ENCODE peak calls at places on chromosomes 3 and 15, in seven cellular contexts. E is tibial nerve, S is fibroblast of villous mesenchyme, B is HFF-Myc, V is testis, L is BJ, C is WERI-Rb-1. W is an unnamed sample.

GRCh38 chr3:52052831-52053306 is 3.5 kb downstream of the DUSP7 start:
- DNase-seq in S (peak), V (peak), L (peak), C (peak), B (no peak), E (peak), W (peak)

GRCh38 chr15:41836072-41836471 is 2.6 kb upstream of the PLA2G4B start:
- DNase-seq in S (no peak), C (no peak), B (no peak), E (no peak), V (no peak), L (no peak), W (no peak)

GRCh38 chr3:18424862-18425640 is at the start of gene SATB1:
- DNase-seq in C (peak), E (peak), S (peak), L (no peak), V (peak), B (peak), W (peak)

GRCh38 chr3:71629289-71630252 is 46.0 kb upstream of the FOXP1 start:
- DNase-seq in C (no peak), E (no peak), V (peak), B (peak), L (peak), S (peak), W (no peak)

GRCh38 chr3:194212021-194212868 is 76.3 kb downstream of the HES1 start:
- DNase-seq in L (no peak), S (no peak), E (no peak), B (no peak), V (no peak), C (no peak), W (no peak)

GRCh38 chr15:43316007-43316968 is 14.1 kb downstream of the LCMT2 start:
- DNase-seq in E (no peak), V (peak), C (no peak), B (no peak), L (no peak), S (peak), W (no peak)

GRCh38 chr15:83057660-83058376 is 9.2 kb downstream of the BTBD1 start:
- DNase-seq in C (no peak), S (peak), E (no peak), L (no peak), V (peak), B (no peak), W (no peak)

GRCh38 chr3:195133462-195133861 is 137.5 kb downstream of the XXYLT1 start:
- DNase-seq in B (no peak), E (no peak), S (peak), L (no peak), C (no peak), V (no peak), W (no peak)

GRCh38 chr3:151085889-151086483 is 522 bp downstream of the MED12L start:
- DNase-seq in E (no peak), C (peak), B (no peak), L (no peak), V (peak), S (no peak), W (no peak)

GRCh38 chr3:161577662-161578061 is 81.1 kb downstream of the OTOL1 start:
- DNase-seq in E (no peak), C (no peak), S (no peak), L (no peak), B (no peak), V (no peak), W (no peak)

GRCh38 chr15:47961401-47962090 is 159.2 kb upstream of the SLC24A5 start:
- DNase-seq in S (no peak), L (no peak), V (no peak), C (no peak), B (no peak), E (no peak), W (peak)

GRCh38 chr3:17039579-17039978 is 154.8 kb downstream of the PLCL2 start:
- DNase-seq in S (peak), C (no peak), L (peak), B (peak), V (no peak), E (no peak), W (no peak)

GRCh38 chr3:183033746-183034145 is 53.4 kb upstream of the DCUN1D1 start:
- DNase-seq in V (no peak), L (peak), S (peak), B (no peak), E (no peak), C (no peak), W (no peak)

GRCh38 chr3:56800373-56801150 is 1.2 kb downstream of the ARHGEF3 start:
- DNase-seq in V (no peak), L (no peak), C (no peak), E (no peak), S (no peak), B (no peak), W (peak)

GRCh38 chr3:147838650-147839049 is 429.5 kb downstream of the ZIC1 start:
- DNase-seq in L (no peak), V (no peak), S (no peak), B (no peak), E (no peak), C (peak), W (peak)

GRCh38 chr3:152667267-152667666 is 167.7 kb upstream of the P2RY1 start:
- DNase-seq in L (no peak), E (no peak), B (no peak), V (no peak), C (no peak), S (no peak), W (no peak)

GRCh38 chr3:194497799-194498575 is 11.2 kb upstream of the ATP13A3 start:
- DNase-seq in B (no peak), C (no peak), S (no peak), V (no peak), L (no peak), E (no peak), W (no peak)

GRCh38 chr3:39358302-39358701 is 24.9 kb upstream of the SLC25A38 start:
- DNase-seq in V (no peak), S (no peak), C (no peak), B (no peak), E (no peak), L (no peak), W (peak)

GRCh38 chr3:46354478-46354877 is 567 bp downstream of the CCR2 start:
- DNase-seq in B (no peak), C (no peak), V (no peak), E (no peak), L (no peak), S (no peak), W (no peak)
- H3K4me3 ChIP-seq in B (no peak), C (no peak), V (no peak), E (no peak), L (no peak), S (no peak), W (no peak)

GRCh38 chr15:76309561-76310330 is 1.5 kb downstream of the ETFA start:
- DNase-seq in V (no peak), C (no peak), S (peak), E (no peak), L (no peak), B (no peak), W (no peak)
- H3K4me3 ChIP-seq in V (no peak), C (peak), S (peak), E (no peak), L (peak), B (peak), W (peak)

DNA sequence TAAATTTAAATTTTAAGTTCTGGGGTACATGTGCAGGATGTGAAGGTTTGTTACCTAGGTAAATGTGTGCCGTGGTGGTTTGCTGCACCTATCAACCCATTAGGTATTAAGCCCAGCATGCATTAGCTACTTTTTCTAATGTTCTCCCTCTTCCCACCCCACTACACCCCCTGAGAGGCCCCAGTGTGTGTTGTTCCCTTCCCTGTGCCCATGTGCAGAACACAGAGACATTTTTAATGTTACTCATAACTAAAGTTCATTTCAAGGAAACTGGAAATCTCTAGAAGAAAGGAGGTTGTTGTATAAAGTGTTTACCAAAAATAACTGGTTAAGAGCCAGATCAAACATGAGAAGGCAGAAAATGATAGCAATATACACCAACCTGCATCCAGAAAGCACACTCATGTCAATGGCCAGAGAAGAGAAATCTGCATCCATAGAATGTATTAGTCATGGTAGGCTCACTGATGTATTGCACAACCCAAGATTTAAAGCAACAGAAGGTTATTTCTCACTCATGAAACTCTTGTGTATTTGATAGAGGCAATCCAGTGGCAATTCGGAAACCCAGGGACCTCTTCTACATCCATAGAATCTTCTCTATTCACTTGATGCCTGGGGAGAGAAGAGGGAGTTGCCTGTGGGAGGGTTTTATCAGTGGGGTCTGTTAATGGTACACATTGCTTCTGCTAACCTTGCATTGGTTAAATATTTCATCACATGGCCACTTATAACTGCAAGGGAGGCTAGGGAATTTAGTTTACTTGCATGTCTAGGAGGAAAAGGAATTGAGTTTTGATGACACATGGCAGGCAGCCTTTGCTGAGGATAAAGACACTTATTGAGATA is 321.9 kb upstream of the RASGRP1 start:
- DNase-seq in S (peak), B (peak), C (no peak), L (peak), V (no peak), E (no peak), W (no peak)
- H3K4me3 ChIP-seq in S (peak), B (peak), C (no peak), L (peak), V (no peak), E (no peak), W (no peak)

GRCh38 chr15:49858076-49858475 is 237.2 kb downstream of the DTWD1 start:
- DNase-seq in C (no peak), V (no peak), L (no peak), S (no peak), E (no peak), B (no peak), W (no peak)
- H3K4me3 ChIP-seq in C (no peak), V (no peak), L (no peak), S (no peak), E (no peak), B (no peak), W (no peak)